ENCODE peak calls at places on chromosome 9, in nine cellular contexts. P is heart left ventricle, I is H54, R is lower leg skin, T is sigmoid colon, Z is ovary, U is uterus, X is erythroblast, C is thyroid gland. M is an unnamed sample.

GRCh38 chr9:77839459-77840140 is 191.5 kb upstream of the GNA14 start:
- DNase-seq in X (no peak), Z (no peak), P (no peak), T (no peak), C (no peak), R (no peak), U (no peak), I (no peak), M (no peak)

GRCh38 chr9:37920471-37921167 is 16.7 kb upstream of the SLC25A51 start:
- DNase-seq in U (no peak), Z (no peak), C (peak), X (peak), R (no peak), I (no peak), P (no peak), T (peak), M (no peak)

GRCh38 chr9:100602302-100602930 is 24.5 kb downstream of the CAVIN4 start:
- DNase-seq in X (peak), T (no peak), R (no peak), Z (no peak), C (peak), I (peak), U (no peak), P (no peak), M (no peak)

GRCh38 chr9:19375536-19375935 is 4.5 kb downstream of the RPS6 start:
- DNase-seq in U (no peak), P (no peak), T (no peak), C (no peak), X (no peak), Z (no peak), I (no peak), R (no peak), M (no peak)

GRCh38 chr9:93305497-93306020 is 121.6 kb downstream of the WNK2 start:
- DNase-seq in I (no peak), T (peak), X (no peak), Z (peak), U (no peak), P (peak), R (no peak), C (no peak), M (no peak)

GRCh38 chr9:118318770-118319443 is 614.7 kb downstream of the TLR4 start:
- DNase-seq in P (peak), Z (no peak), T (no peak), U (no peak), R (peak), C (no peak), I (peak), X (no peak), M (no peak)

GRCh38 chr9:84772511-84772910 is 103.0 kb downstream of the NTRK2 start:
- DNase-seq in U (no peak), X (no peak), C (no peak), Z (no peak), R (no peak), T (no peak), I (no peak), P (no peak), M (no peak)

GRCh38 chr9:35506359-35506758 is 16.4 kb downstream of the RUSC2 start:
- DNase-seq in X (no peak), R (no peak), P (no peak), Z (no peak), U (no peak), I (no peak), C (no peak), T (no peak), M (no peak)

GRCh38 chr9:7117676-7118561 is 360.1 kb downstream of the KDM4C start:
- DNase-seq in I (no peak), U (no peak), R (no peak), P (no peak), T (no peak), Z (no peak), C (no peak), X (no peak), M (no peak)

GRCh38 chr9:127786773-127787123 is 914 bp downstream of the CDK9 start:
- DNase-seq in R (no peak), I (no peak), Z (no peak), X (peak), C (no peak), U (no peak), P (no peak), T (no peak), M (no peak)

GRCh38 chr9:38177680-38178079 is 108.7 kb upstream of the SHB start:
- DNase-seq in I (no peak), P (no peak), T (no peak), U (no peak), R (no peak), Z (no peak), C (no peak), X (no peak), M (no peak)

GRCh38 chr9:78236511-78236950 is 656 bp downstream of the CEP78 start:
- DNase-seq in I (no peak), T (peak), U (peak), P (no peak), X (no peak), Z (no peak), C (peak), R (no peak), M (no peak)

GRCh38 chr9:94757158-94757557 is 30.7 kb downstream of the AOPEP start:
- DNase-seq in C (peak), P (no peak), Z (no peak), X (peak), I (peak), U (no peak), R (no peak), T (no peak), M (no peak)

GRCh38 chr9:4086119-4087088 is 213.5 kb downstream of the GLIS3 start:
- DNase-seq in C (no peak), X (no peak), P (peak), U (no peak), R (no peak), Z (no peak), T (no peak), I (no peak), M (no peak)

GRCh38 chr9:133519693-133520092 is 5.1 kb downstream of the MYMK start:
- DNase-seq in Z (no peak), I (no peak), P (no peak), C (no peak), T (no peak), X (no peak), R (no peak), U (no peak), M (no peak)

GRCh38 chr9:133520121-133520835 is 4.5 kb downstream of the MYMK start:
- DNase-seq in I (no peak), T (no peak), Z (no peak), U (no peak), X (no peak), C (no peak), R (no peak), P (peak), M (no peak)

GRCh38 chr9:133522073-133522910 is 2.5 kb downstream of the MYMK start:
- DNase-seq in T (no peak), R (no peak), X (peak), I (no peak), Z (no peak), U (no peak), P (peak), C (no peak), M (no peak)

GRCh38 chr9:133523096-133523495 is 1.7 kb downstream of the MYMK start:
- DNase-seq in T (no peak), U (no peak), R (no peak), I (no peak), X (no peak), C (no peak), P (peak), Z (no peak), M (no peak)

DNA sequence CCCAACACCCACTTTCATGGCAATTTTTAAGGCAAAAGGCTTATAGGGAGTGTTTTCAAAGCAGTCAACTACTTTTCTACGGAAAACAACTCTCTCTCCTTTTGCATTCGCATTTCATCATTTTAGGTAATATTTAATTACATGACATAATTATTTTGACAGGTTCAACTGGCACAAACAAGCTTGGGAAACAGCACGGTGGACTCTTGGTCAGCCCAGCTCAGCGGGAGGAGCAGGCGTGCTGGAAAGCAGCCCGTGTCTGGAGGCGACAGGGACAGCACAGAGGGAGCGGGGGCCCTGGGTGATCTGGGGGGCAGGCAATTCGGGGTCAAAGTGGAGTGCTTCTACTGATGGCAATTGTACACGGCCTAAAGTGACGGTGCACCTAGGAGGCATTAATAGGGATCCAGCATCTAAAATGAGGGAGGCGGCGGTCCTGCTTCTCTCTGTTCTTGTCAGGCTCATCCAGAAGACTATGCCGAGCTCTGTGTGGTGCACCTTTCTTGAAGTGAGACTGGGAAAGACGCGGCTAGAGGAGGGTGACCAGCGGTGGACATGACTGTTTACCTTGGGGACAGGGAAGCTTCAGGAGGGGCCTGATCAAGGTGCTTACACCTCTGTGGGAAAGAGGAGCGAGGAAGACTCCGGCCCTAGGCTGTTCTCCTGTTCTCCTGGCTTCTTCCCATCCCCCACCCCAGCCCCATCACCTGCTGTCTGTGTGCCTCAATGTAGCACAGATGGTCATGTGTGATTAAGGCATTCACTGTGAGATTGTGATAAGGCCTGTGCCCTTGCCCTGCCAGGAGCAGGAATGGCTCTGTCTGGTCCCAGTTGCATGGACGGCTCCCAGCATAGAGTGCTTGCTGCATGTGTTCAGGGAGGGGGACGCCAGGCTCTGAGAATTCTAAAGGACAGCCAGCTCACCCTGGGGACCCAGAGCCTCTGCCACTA is 3.4 kb downstream of the MYMK start:
- DNase-seq in C (no peak), U (no peak), I (no peak), X (peak), P (peak), Z (no peak), T (no peak), R (no peak), M (no peak)
- TF ChIP-seq POLR2A in C (no peak), U (no peak), I (no peak), X (no peak), P (no peak), Z (no peak), T (no peak), R (no peak), M (no peak)

GRCh38 chr9:92147030-92147853 is 32.0 kb upstream of the SPTLC1 start:
- DNase-seq in X (peak), T (peak), C (peak), P (peak), U (peak), Z (peak), I (peak), R (peak), M (no peak)
- TF ChIP-seq POLR2A in X (peak), T (no peak), C (no peak), P (no peak), U (no peak), Z (no peak), I (peak), R (no peak), M (no peak)

GRCh38 chr9:129900263-129901041 is 65.2 kb downstream of the USP20 start:
- DNase-seq in P (no peak), U (no peak), R (no peak), X (no peak), C (no peak), T (no peak), Z (no peak), I (no peak), M (no peak)
- TF ChIP-seq POLR2A in P (no peak), U (no peak), R (no peak), X (no peak), C (no peak), T (no peak), Z (no peak), I (no peak), M (no peak)

GRCh38 chr9:131635285-131635684 is 90.0 kb downstream of the PRRT1B start:
- DNase-seq in I (peak), R (peak), C (peak), P (peak), X (peak), T (peak), U (peak), Z (peak), M (peak)
- TF ChIP-seq POLR2A in I (no peak), R (no peak), C (peak), P (no peak), X (no peak), T (no peak), U (peak), Z (no peak), M (peak)

GRCh38 chr9:107488400-107489143 is 997 bp downstream of the KLF4 start:
- DNase-seq in Z (peak), C (peak), X (peak), I (no peak), P (peak), T (peak), U (peak), R (peak), M (no peak)
- TF ChIP-seq POLR2A in Z (peak), C (peak), X (no peak), I (no peak), P (no peak), T (peak), U (peak), R (no peak), M (peak)